ENCODE peak calls at places on chromosomes 11 and 22, in six cellular contexts. V is bronchial epithelial cell, J is cardiac muscle cell, I is lower lobe of right lung, S is astrocyte of the spinal cord, P is HFF-Myc. D is an unnamed sample.

GRCh38 chr11:8249482-8249881 is 14.2 kb downstream of the LMO1 start:
- DNase-seq in V (no peak), J (no peak), I (no peak), S (no peak), P (no peak), D (no peak)

GRCh38 chr11:126311464-126312291 is 7.8 kb downstream of the DCPS start:
- DNase-seq in V (no peak), J (peak; percentile 31), I (no peak), S (no peak), P (no peak), D (peak; percentile 35)

GRCh38 chr11:61123775-61124571 is 21.7 kb downstream of the CD5 start:
- DNase-seq in V (no peak), J (no peak), I (no peak), S (no peak), P (no peak), D (no peak)

GRCh38 chr11:95917188-95918036 is 6.5 kb downstream of the MTMR2 start:
- DNase-seq in V (peak; percentile 57), J (peak; percentile 69), I (no peak), S (no peak), P (no peak), D (no peak)

GRCh38 chr11:70556884-70557741 is 158.8 kb downstream of the CTTN start:
- DNase-seq in V (peak; percentile 53), J (peak; percentile 8), I (no peak), S (peak; percentile 28), P (no peak), D (peak; percentile 13)

GRCh38 chr11:57758174-57758573 is 3.4 kb upstream of the CTNND1 start:
- DNase-seq in V (no peak), J (no peak), I (no peak), S (no peak), P (no peak), D (no peak)

GRCh38 chr11:7636350-7636749 is 37.0 kb downstream of the CYB5R2 start:
- DNase-seq in V (no peak), J (no peak), I (no peak), S (no peak), P (no peak), D (no peak)

GRCh38 chr11:63813035-63813562 is at the start of gene SPINDOC:
- DNase-seq in V (peak; percentile 33), J (peak; percentile 72), I (peak; percentile 85), S (peak; percentile 63), P (no peak), D (peak; percentile 67)

GRCh38 chr11:271316-271715 is 6.9 kb upstream of the NLRP6 start:
- DNase-seq in V (no peak), J (no peak), I (no peak), S (no peak), P (no peak), D (no peak)

GRCh38 chr11:47571895-47572294 is 6.5 kb downstream of the PTPMT1 start:
- DNase-seq in V (peak; percentile 38), J (no peak), I (no peak), S (peak; percentile 29), P (no peak), D (peak; percentile 87)

GRCh38 chr22:45459235-45459634 is 43.4 kb upstream of the FBLN1 start:
- DNase-seq in V (no peak), J (no peak), I (no peak), S (no peak), P (no peak), D (no peak)

GRCh38 chr22:45456811-45457210 is 43.3 kb downstream of the RIBC2 start:
- DNase-seq in V (no peak), J (no peak), I (no peak), S (no peak), P (no peak), D (no peak)

GRCh38 chr22:45460288-45461109 is 42.2 kb upstream of the FBLN1 start:
- DNase-seq in V (no peak), J (peak; percentile 90), I (no peak), S (peak; percentile 65), P (no peak), D (peak; percentile 96)

GRCh38 chr22:45458532-45458931 is 44.2 kb upstream of the FBLN1 start:
- DNase-seq in V (no peak), J (no peak), I (no peak), S (no peak), P (no peak), D (no peak)

GRCh38 chr22:45462034-45462655 is 40.5 kb upstream of the FBLN1 start:
- DNase-seq in V (no peak), J (no peak), I (no peak), S (no peak), P (no peak), D (no peak)
- TF ChIP-seq CTCF in V (no peak), J (no peak), I (no peak), S (no peak), P (no peak), D (no peak)

DNA sequence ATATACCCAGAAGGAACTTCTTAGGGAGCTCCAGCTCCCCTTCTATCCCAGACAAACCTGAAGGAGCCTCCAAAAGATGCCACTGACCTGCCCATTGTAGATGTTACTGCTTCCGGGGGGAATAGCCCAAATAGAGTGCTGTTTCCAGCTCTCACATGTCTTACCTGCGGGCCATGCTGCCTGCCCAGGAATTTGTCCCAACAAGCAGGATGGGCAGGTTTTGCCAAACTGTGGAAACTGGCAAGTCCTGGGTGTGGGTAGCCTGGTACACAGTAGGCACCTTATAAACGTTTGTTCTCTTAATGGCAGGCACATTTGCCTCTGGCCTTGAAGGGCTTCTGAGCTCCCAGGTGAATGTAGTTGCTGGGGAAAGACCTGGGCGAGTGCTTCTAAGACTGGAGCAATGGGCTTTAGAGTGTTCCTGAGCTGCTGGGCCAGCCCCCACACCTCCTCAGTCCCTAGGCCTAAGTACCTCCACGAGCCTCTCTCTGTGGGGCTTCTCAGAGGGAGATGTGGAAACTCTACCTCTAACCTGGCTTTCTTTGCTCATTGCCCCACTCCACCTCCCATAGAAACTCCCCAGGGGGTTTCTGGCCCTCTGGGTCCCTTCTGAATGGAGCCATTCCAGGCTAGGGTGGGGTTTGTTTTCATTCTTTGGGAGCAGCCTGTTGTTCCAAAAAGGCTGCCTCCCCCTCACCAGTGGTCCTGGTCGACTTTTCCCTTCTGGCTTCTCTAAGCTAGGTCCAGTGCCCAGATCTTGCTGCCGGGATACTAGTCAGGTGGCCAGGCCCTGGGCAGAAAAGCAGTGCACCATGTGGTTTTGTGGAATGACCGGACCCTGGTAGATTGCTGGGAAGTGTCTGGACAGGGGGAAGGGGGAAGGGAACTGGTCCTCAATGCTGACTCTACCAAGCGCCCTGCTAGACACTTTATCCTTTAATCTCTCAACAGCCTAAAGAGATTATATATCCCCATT is 37.2 kb downstream of the LIMK2 start:
- DNase-seq in V (peak; percentile 52), J (peak; percentile 31), I (no peak), S (no peak), P (no peak), D (no peak)
- H3K4me3 ChIP-seq in V (peak overlapping the region; percentile 81), J (peak overlapping the region; percentile 21), I (peak overlapping the region; percentile 50), S (peak overlapping the region; percentile 70), P (peak overlapping the region; percentile 48), D (peak overlapping the region; percentile 65)

DNA sequence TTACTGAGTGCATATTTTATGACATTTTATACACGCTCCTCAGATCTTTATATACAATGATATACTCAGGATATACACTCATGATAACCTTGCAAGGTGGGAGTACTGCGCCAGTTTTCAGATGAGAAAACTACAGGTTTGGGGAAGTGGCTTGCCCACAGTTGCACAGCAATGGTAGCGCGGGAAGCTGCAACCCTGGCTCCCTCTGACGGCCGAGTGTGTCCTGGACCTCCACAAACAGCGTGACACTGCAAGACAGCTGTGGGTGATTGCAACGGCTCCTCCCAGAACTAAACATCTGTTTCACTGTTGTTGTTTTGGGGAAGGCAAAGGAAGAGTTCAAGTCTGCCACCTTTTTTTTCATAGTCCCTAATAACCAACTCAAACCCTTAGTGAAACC is 47.0 kb downstream of the PACSIN2 start:
- DNase-seq in V (no peak), J (no peak), I (peak; percentile 86), S (no peak), P (no peak), D (peak; percentile 84)
- TF ChIP-seq CTCF in V (no peak), J (no peak), I (peak; percentile 40), S (no peak), P (peak; percentile 47), D (peak; percentile 39)

DNA sequence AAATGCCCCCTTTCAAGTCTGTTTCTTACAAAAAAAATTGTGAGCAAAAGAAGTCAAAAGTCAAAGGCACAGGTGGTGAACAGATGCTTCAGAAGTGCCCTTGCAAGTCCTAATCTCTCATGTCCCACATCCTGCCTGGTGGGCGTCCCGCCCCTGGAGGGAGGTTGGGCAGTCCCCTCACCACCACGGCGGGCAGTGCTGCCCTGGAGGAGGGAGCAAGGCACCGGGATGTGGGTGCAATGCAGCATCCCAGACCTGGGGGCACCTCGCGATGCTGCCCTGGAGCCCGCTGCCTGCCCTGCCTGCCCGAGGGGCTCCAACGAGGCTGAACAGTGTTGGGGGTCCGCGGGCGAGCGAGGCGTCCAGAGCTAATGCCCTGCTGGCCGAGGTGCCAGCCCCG is 15.9 kb downstream of the MRGPRG start:
- DNase-seq in V (no peak), J (no peak), I (no peak), S (no peak), P (peak; percentile 58), D (no peak)
- H3K4me3 ChIP-seq in V (no peak overlapping the region), J (no peak overlapping the region), I (no peak overlapping the region), S (no peak overlapping the region), P (peak overlapping the region; percentile 31), D (no peak overlapping the region)

DNA sequence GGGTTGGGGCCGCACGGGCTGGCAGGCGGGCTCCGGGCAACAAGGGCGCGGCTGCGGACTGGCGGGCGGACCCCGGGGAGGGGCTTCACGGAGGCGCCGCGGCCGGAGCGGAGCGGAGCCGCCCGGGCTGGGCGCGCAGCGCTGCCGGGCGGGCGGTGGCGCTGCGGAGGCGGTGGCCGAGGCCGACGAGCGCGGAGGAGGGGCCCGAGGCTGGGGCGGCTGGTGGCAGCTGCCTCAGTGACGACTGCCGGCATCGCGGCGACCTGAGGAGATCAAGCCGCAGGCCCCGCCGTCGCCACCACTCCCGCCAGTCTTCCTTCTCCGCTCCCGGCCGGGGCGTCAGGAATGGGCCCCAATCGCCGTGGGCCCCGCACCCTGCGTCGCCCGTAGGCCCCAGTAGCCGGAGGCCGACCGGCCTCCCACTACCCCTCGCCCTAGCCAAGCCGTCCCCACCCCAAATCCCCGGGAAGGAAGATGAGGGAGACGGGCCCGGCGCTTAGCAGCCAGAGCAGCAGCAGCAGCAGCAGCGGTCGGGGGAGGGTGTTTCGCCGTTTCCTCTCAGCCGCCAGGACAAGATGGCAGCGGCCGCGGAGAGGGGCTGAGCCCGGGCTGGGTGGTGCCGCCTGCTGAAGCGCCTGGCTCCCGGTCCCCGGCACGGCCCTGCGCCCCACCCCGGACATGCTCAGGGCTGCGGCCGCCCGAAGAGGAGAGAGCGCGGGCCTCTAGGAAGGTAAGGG is at the start of gene HIPK3:
- DNase-seq in V (peak; percentile 52), J (peak; percentile 88), I (peak; percentile 91), S (peak; percentile 70), P (no peak), D (peak; percentile 94)
- TF ChIP-seq CTCF in V (peak; percentile 11), J (peak; percentile 16), I (no peak), S (peak; percentile 9), P (no peak), D (no peak)

D was measured in foreskin fibroblast.